ENCODE peak calls at places on chromosomes 6 and 20, in nine cellular contexts. B, D, P, X, A, W, U, Y and H are unnamed samples.

GRCh38 chr6:7721654-7722053 is 4.2 kb upstream of the BMP6 start:
- DNase-seq in B (no peak), Y (no peak), X (no peak), D (no peak), A (no peak), P (peak; percentile 47), U (no peak), W (peak; percentile 73), H (peak; percentile 89)

GRCh38 chr6:35088281-35089215 is 52.6 kb downstream of the TCP11 start:
- DNase-seq in X (no peak), D (no peak), P (no peak), U (peak; percentile 66), A (no peak), W (no peak), Y (no peak), B (peak; percentile 29), H (peak; percentile 66)

GRCh38 chr6:31663961-31664789 is 622 bp downstream of the GPANK1 start:
- DNase-seq in B (no peak), U (no peak), X (peak; percentile 74), W (peak; percentile 78), P (peak; percentile 74), A (no peak), D (no peak), Y (no peak), H (peak; percentile 93)

GRCh38 chr6:14040042-14040441 is 77.5 kb upstream of the CD83 start:
- DNase-seq in X (no peak), U (no peak), D (no peak), W (no peak), Y (no peak), P (no peak), A (no peak), B (no peak), H (no peak)

GRCh38 chr6:43911354-43911624 is 141.3 kb downstream of the VEGFA start:
- DNase-seq in A (no peak), Y (no peak), B (no peak), P (no peak), U (no peak), D (no peak), X (no peak), W (peak; percentile 23), H (no peak)

GRCh38 chr6:89638320-89639195 is at the start of gene LYRM2:
- DNase-seq in P (peak; percentile 79), A (peak; percentile 94), X (peak; percentile 83), D (peak; percentile 86), W (peak; percentile 95), U (peak; percentile 90), B (peak; percentile 96), Y (peak; percentile 91), H (peak; percentile 96)

GRCh38 chr6:39263299-39264037 is 34.2 kb upstream of the KCNK5 start:
- DNase-seq in U (no peak), B (no peak), Y (peak; percentile 16), X (no peak), A (no peak), W (no peak), D (no peak), P (peak; percentile 26), H (no peak)

GRCh38 chr6:7060769-7061516 is 46.8 kb upstream of the RREB1 start:
- DNase-seq in D (no peak), A (no peak), W (no peak), U (no peak), B (no peak), Y (no peak), X (no peak), P (peak; percentile 86), H (no peak)

GRCh38 chr6:163355471-163355991 is 59.0 kb upstream of the QKI start:
- DNase-seq in B (no peak), U (no peak), W (peak; percentile 76), D (no peak), X (peak; percentile 81), A (no peak), P (peak; percentile 47), Y (no peak), H (peak; percentile 89)

GRCh38 chr20:37941332-37941731 is 38.4 kb downstream of the VSTM2L start:
- DNase-seq in D (no peak), P (no peak), X (no peak), A (peak; percentile 50), Y (no peak), B (no peak), W (no peak), U (no peak), H (peak; percentile 59)
- TF ChIP-seq CTCF in D (peak; percentile 23), P (no peak), X (peak; percentile 19), A (peak; percentile 28), Y (no peak), B (no peak), W (peak; percentile 38), U (no peak), H (no peak)

GRCh38 chr6:41756354-41756753 is 9.2 kb upstream of the PGC start:
- DNase-seq in W (no peak), U (no peak), A (no peak), D (no peak), X (no peak), P (no peak), B (no peak), Y (no peak), H (no peak)

GRCh38 chr6:41757931-41758640 is 10.9 kb upstream of the PGC start:
- DNase-seq in D (no peak), Y (no peak), W (peak; percentile 44), B (no peak), X (peak; percentile 25), P (no peak), U (no peak), A (no peak), H (peak; percentile 46)

GRCh38 chr6:41758641-41759035 is 11.4 kb upstream of the PGC start:
- DNase-seq in W (no peak), X (no peak), D (no peak), B (no peak), P (no peak), Y (no peak), U (no peak), A (no peak), H (no peak)

GRCh38 chr6:41755895-41756294 is 8.7 kb upstream of the PGC start:
- DNase-seq in A (no peak), W (no peak), U (no peak), Y (no peak), D (no peak), B (no peak), X (no peak), P (no peak), H (peak; percentile 72)

GRCh38 chr6:41757268-41757667 is 10.1 kb upstream of the PGC start:
- DNase-seq in B (no peak), A (no peak), P (no peak), W (no peak), U (no peak), D (no peak), Y (no peak), X (no peak), H (no peak)
- TF ChIP-seq CTCF in B (no peak), A (no peak), P (no peak), W (no peak), U (no peak), D (no peak), Y (no peak), X (no peak), H (no peak)

DNA sequence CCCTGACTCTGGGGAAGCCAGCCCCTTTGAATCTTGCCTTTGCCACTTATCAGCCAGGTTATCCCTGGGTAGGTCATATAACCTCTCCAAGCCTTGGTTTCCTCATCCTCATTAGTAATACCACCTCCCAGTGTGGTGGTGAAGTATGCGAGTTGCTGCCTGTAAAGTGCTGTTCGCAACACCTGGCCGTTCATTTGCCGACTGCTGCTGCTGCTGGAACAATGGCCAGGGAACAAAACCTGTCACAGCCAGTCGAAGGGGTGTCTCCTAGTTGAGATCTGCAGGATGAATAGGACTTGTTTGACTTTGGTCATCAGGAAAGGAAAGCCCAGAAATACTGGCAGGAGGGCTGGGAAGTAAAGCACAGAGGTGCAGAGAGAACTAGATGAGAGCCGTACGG is 6.1 kb downstream of the MANBAL start:
- DNase-seq in W (no peak), D (no peak), A (no peak), U (no peak), X (peak; percentile 33), P (peak; percentile 99), Y (peak; percentile 30), B (peak; percentile 45), H (no peak)
- TF ChIP-seq CTCF in W (no peak), D (no peak), A (no peak), U (no peak), X (no peak), P (no peak), Y (no peak), B (no peak), H (no peak)

DNA sequence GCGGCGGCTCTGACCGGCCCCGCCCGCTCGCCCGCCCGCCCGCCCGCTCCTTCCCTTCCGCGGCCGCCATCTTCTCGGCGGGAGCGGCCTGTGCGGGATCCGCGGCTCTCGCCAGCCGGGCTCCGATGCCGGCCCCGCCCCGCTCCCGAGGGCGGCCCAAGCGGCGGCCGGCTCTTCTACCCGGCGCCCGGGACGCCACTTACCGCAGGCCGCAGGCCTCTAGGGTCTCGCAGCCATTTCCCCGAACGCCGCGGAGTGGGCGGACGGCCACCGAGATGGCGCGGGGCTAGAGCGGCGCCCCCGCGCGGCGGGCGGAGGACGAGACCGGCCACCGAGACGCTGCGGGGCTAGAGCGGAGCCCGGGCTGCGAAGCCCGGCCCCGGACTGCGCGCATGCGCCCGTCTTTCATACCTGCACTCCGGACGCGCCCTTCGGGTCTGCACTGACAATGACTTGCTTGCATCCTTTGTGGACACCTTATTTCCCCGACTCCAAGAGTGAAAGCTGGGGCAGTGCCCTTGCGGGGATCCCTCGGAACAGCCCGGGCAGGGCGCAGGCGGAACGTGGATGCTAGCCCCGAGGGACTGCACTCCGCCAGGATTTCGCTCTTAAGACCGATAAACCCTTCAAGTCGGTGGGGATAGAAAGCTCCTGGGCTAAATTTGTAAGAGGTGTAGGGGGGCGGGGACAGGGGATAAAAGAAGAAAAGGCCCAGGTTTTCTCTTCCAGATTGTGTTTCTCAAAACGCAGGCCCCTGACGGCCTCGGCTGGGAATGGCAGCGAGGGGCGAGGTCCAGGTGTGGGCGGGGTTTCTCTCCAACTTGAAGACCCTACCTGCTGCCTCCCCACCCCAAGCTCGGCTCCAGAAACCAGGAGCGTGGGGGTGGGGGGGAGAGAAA is at the start of gene DIDO1:
- DNase-seq in Y (peak; percentile 88), U (peak; percentile 85), B (peak; percentile 93), X (peak; percentile 54), P (peak; percentile 78), A (peak; percentile 87), D (peak; percentile 79), W (peak; percentile 87), H (peak; percentile 98)
- TF ChIP-seq CTCF in Y (peak; percentile 68), U (peak; percentile 20), B (peak; percentile 91), X (peak; percentile 37), P (peak; percentile 74), A (peak; percentile 62), D (peak; percentile 75), W (peak; percentile 46), H (peak; percentile 42)

DNA sequence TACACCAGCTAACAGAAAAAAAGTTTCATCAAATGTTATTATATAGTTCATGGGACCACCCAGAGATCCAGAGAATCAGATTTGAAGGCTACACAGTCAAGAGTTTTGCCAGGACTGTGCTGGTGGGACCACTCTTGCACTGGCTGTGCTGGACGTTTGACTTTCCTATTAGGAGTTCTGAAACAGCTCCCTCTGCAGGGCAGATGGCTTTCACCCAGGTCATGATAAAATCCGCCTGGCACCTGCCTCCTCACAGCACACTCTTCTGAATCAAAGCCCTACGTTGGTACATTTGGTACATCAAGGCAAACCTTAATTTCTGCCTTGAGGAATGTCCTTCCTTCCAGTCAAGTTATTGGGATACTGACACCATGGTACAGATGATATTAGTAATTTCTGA is 302.1 kb downstream of the ZNF217 start:
- DNase-seq in W (no peak), U (no peak), X (no peak), A (peak; percentile 70), D (peak; percentile 13), Y (no peak), P (no peak), B (no peak), H (no peak)
- TF ChIP-seq CTCF in W (peak; percentile 18), U (no peak), X (no peak), A (peak; percentile 40), D (peak; percentile 44), Y (no peak), P (no peak), B (no peak), H (peak; percentile 11)